ENCODE peak calls at places on chromosomes 12 and 14, in four cellular contexts. P is pancreas, T is neuronal stem cell, F is ovary. S is an unnamed sample.

GRCh38 chr12:60394680-60395079 is 798.9 kb downstream of the SLC16A7 start:
- DNase-seq in F (no peak), P (no peak), T (no peak), S (peak)

GRCh38 chr12:94287245-94287628 is 138.9 kb downstream of the PLXNC1 start:
- DNase-seq in F (no peak), P (no peak), T (no peak), S (no peak)

GRCh38 chr14:105909046-105909827 is 382.9 kb downstream of the TMEM121 start:
- DNase-seq in F (no peak), T (no peak), P (no peak), S (no peak)

GRCh38 chr12:49068879-49069506 is 786 bp downstream of the RHEBL1 start:
- DNase-seq in F (peak), P (no peak), T (no peak), S (no peak)

GRCh38 chr12:127723236-127723635 is 543.7 kb upstream of the TMEM132C start:
- DNase-seq in T (no peak), P (no peak), F (no peak), S (no peak)

GRCh38 chr14:21626491-21627230 is 8.1 kb downstream of the OR10G2 start:
- DNase-seq in T (no peak), P (no peak), F (no peak), S (no peak)

GRCh38 chr14:74459289-74459946 is 33.4 kb upstream of the SYNDIG1L start:
- DNase-seq in P (no peak), F (no peak), T (peak), S (peak)

GRCh38 chr12:116455540-116456306 is 103.5 kb upstream of the MAP1LC3B2 start:
- DNase-seq in F (peak), P (peak), T (peak), S (peak)

GRCh38 chr12:120698677-120699076 is 11.6 kb upstream of the UNC119B start:
- DNase-seq in F (no peak), P (no peak), T (no peak), S (no peak)

GRCh38 chr12:53098354-53098981 is 1.0 kb downstream of the IGFBP6 start:
- DNase-seq in P (no peak), F (peak), T (no peak), S (no peak)

GRCh38 chr14:105140581-105140980 is 28.0 kb downstream of the JAG2 start:
- DNase-seq in F (no peak), P (no peak), T (no peak), S (no peak)

GRCh38 chr12:121391619-121392324 is 8.1 kb upstream of the RNF34 start:
- DNase-seq in T (no peak), F (no peak), P (no peak), S (peak)

GRCh38 chr14:49766839-49767238 is 1.1 kb upstream of the KLHDC2 start:
- DNase-seq in T (peak), F (no peak), P (peak), S (no peak)

GRCh38 chr14:62125793-62126192 is 363.6 kb downstream of the SNAPC1 start:
- DNase-seq in T (no peak), P (no peak), F (no peak), S (no peak)

GRCh38 chr14:74670726-74671125 is 42.2 kb downstream of the AREL1 start:
- DNase-seq in F (no peak), P (no peak), T (no peak), S (no peak)

GRCh38 chr14:92684801-92685560 is 63.4 kb downstream of the LGMN start:
- DNase-seq in F (no peak), T (no peak), P (no peak), S (no peak)

GRCh38 chr14:35632276-35633071 is 98.5 kb downstream of the INSM2 start:
- DNase-seq in F (no peak), T (no peak), P (no peak), S (peak)

GRCh38 chr12:6072302-6072752 is 52.1 kb downstream of the VWF start:
- DNase-seq in F (no peak), P (no peak), T (no peak), S (no peak)

GRCh38 chr12:64968989-64969819 is 144.8 kb downstream of the TBC1D30 start:
- DNase-seq in F (no peak), P (no peak), T (no peak), S (peak)

GRCh38 chr14:73365727-73366126 is 92.6 kb downstream of the NUMB start:
- DNase-seq in T (no peak), P (peak), F (no peak), S (no peak)

GRCh38 chr14:31059152-31059924 is 33.2 kb upstream of the STRN3 start:
- DNase-seq in T (no peak), F (peak), P (peak), S (peak)

GRCh38 chr12:102454808-102455760 is 25.3 kb downstream of the IGF1 start:
- DNase-seq in P (no peak), T (no peak), F (no peak), S (peak)

GRCh38 chr14:31336646-31337045 is 83.7 kb downstream of the HEATR5A start:
- DNase-seq in F (no peak), T (no peak), P (no peak), S (no peak)

DNA sequence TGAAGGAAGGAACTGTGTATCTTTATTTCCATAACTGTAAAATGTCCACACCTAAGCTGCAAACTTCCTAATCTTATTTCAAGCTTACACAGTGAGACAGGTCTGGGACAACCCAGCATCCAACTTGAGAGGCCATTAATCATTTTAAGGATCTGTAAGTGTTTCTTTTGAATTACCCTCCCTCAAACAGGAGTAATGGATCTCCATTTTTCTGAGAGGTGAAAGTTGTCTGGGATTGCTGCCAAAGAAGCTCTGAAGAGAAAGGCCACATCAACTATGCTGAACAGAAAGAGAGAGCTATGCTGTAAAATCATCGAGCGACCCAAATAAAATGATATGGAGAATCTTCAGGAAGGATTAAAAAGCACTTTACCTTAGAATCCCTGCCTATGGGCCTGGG is 131.7 kb upstream of the CPNE8 start:
- DNase-seq in P (no peak), T (no peak), F (no peak), S (no peak)
- H3K4me3 ChIP-seq in P (no peak), T (no peak), F (no peak), S (no peak)

DNA sequence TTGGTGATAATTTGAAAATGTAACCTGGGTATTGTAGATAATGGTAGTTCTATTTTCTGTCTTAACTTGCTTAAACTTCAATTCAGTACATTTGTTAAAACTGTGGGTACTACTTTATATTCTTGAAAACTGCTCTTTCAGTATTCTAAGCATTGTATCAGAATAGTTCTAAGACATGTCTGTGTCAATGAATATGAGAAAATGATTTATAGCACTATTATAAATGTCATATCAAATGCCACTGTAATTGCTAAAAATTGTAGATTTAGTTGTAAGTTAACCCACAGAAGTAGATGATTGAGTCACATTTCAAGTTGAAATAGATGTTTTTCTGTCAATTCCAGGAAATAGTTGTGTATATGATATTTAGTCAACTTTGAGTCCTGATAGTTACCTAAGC is 2.4 kb downstream of the NAA30 start:
- DNase-seq in T (no peak), F (no peak), P (no peak), S (no peak)
- H3K4me3 ChIP-seq in T (peak), F (no peak), P (no peak), S (no peak)

GRCh38 chr14:68616255-68616902 is 176.5 kb downstream of the ZFP36L1 start:
- DNase-seq in P (no peak), F (no peak), T (no peak), S (no peak)
- H3K4me3 ChIP-seq in P (no peak), F (no peak), T (no peak), S (no peak)

GRCh38 chr12:54585243-54585642 is 3.2 kb downstream of the PPP1R1A start:
- DNase-seq in P (no peak), T (no peak), F (no peak), S (no peak)

GRCh38 chr12:54588110-54588831 is at the start of gene PPP1R1A:
- DNase-seq in F (peak), P (no peak), T (peak), S (no peak)

GRCh38 chr12:54586620-54587019 is 1.8 kb downstream of the PPP1R1A start:
- DNase-seq in P (no peak), F (no peak), T (no peak), S (no peak)

GRCh38 chr12:54588892-54589291 is 433 bp upstream of the PPP1R1A start:
- DNase-seq in P (no peak), T (no peak), F (no peak), S (no peak)

DNA sequence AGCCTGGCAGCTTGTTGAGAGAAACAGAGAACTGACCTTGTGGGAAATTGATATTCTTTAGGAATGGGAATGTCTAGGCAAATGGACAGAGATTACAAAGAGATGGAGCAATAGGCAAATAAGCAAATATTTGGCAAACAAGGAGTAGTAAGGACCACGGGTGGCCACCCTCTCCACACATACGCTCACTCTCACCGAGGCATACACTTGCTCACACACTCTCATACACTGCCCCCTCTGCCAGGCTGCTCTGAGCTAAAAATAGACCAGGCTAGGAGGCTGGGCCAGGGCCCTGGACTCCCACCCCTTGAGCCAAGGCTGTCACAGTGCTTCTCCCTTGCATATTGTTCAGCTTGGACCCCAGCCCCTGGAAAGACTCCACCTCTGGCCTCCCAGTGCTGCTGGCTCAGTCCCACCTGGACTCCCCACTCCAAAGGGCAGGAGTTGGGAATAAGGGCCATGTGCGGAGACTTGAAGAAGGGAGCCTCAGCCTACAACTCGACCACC is 1.1 kb downstream of the PPP1R1A start:
- DNase-seq in F (peak), P (no peak), T (no peak), S (no peak)
- H3K4me3 ChIP-seq in F (peak), P (no peak), T (no peak), S (no peak)

GRCh38 chr14:100374891-100375272 is 51.7 kb downstream of the SLC25A47 start:
- DNase-seq in F (no peak), T (no peak), P (no peak), S (no peak)

GRCh38 chr14:100375963-100376735 is 53.0 kb downstream of the SLC25A47 start:
- DNase-seq in P (peak), T (peak), F (peak), S (peak)

GRCh38 chr14:100372357-100373048 is 49.4 kb downstream of the SLC25A47 start:
- DNase-seq in P (no peak), F (no peak), T (no peak), S (no peak)

GRCh38 chr14:100375273-100375962 is 52.3 kb downstream of the SLC25A47 start:
- DNase-seq in T (no peak), F (peak), P (peak), S (peak)

DNA sequence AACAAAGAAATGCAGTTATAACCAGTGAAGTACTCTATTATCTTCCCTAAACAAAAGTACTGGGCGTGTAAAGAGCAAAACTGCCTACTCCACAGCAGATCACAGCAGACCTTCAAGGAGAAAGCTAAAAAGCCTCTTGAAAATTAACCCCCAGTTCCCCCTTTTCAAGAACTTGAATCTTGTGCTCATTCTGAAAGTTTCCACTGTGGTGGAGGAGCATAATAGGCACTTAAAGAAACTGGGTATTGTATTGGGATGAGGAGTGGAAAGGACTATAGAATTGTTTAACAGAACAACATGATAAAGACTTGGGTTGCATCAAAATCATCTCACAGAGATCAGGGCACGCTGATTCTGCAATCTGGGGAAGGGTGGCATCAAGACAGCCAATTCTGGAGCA is 51.1 kb downstream of the SLC25A47 start:
- DNase-seq in P (no peak), F (no peak), T (no peak), S (no peak)
- H3K4me3 ChIP-seq in P (no peak), F (no peak), T (peak), S (peak)

S was measured in BJ.